ENCODE peak calls at places on chromosomes 13 and 19, in four cellular contexts. J is astrocyte of the hippocampus, I is HFF-Myc, U is iPS-NIHi11. E is an unnamed sample.

GRCh38 chr13:95236774-95237173 is 64.5 kb downstream of the ABCC4 start:
- DNase-seq in J (no peak), I (no peak), U (no peak), E (no peak)

GRCh38 chr19:52535831-52536800 is 8.6 kb downstream of the ZNF808 start:
- DNase-seq in J (peak; percentile 92), I (peak; percentile 26), U (peak; percentile 76), E (no peak)

GRCh38 chr13:98098511-98098910 is 44.4 kb upstream of the FARP1 start:
- DNase-seq in J (no peak), I (no peak), U (no peak), E (no peak)

GRCh38 chr19:44839272-44839671 is 6.8 kb upstream of the NECTIN2 start:
- DNase-seq in J (no peak), I (no peak), U (no peak), E (no peak)

GRCh38 chr13:110548891-110549794 is 12.4 kb downstream of the RAB20 start:
- DNase-seq in J (no peak), I (no peak), U (no peak), E (no peak)

GRCh38 chr13:50222569-50223332 is 207.5 kb downstream of the KCNRG start:
- DNase-seq in J (peak; percentile 47), I (peak; percentile 51), U (no peak), E (no peak)

GRCh38 chr13:101490400-101491015 is 38.0 kb downstream of the ITGBL1 start:
- DNase-seq in J (no peak), I (no peak), U (no peak), E (no peak)

GRCh38 chr13:113169277-113170272 is 11.1 kb downstream of the PROZ start:
- DNase-seq in J (no peak), I (no peak), U (no peak), E (peak; percentile 72)

GRCh38 chr19:31301306-31301980 is 47.8 kb downstream of the TSHZ3 start:
- DNase-seq in J (no peak), I (no peak), U (no peak), E (no peak)

GRCh38 chr13:26112843-26113242 is 61.0 kb upstream of the SHISA2 start:
- DNase-seq in J (peak; percentile 3), I (no peak), U (no peak), E (no peak)

GRCh38 chr13:28040977-28041376 is 52.5 kb upstream of the URAD start:
- DNase-seq in J (no peak), I (no peak), U (no peak), E (no peak)

GRCh38 chr13:48302920-48303330 is 626 bp upstream of the RB1 start:
- DNase-seq in J (no peak), I (no peak), U (peak; percentile 12), E (no peak)

GRCh38 chr19:56837892-56838679 is 2.4 kb downstream of the PEG3 start:
- DNase-seq in J (peak; percentile 83), I (no peak), U (no peak), E (no peak)

GRCh38 chr19:40219721-40220276 is 1.6 kb upstream of the TTC9B start:
- DNase-seq in J (peak; percentile 61), I (no peak), U (no peak), E (peak; percentile 21)

GRCh38 chr13:43805071-43805468 is 18.3 kb upstream of the ENOX1 start:
- DNase-seq in J (peak; percentile 75), I (no peak), U (no peak), E (no peak)

GRCh38 chr19:58581227-58582141 is 8.3 kb upstream of the MZF1 start:
- DNase-seq in J (peak; percentile 88), I (peak; percentile 80), U (peak; percentile 82), E (no peak)

E was measured in NCI-H774.